ENCODE peak calls at places on chromosome 11, in five cellular contexts. One of them, this sample, is unnamed.

GRCh38 chr11:33256808-33257159 is 397 bp upstream of the HIPK3 start:
- DNase-seq in AG04450: no peak
- DNase-seq in uterus: no peak
- DNase-seq in body of pancreas: no peak
- DNase-seq in upper lobe of right lung: no peak
- DNase-seq in this sample: no peak

GRCh38 chr11:64060861-64061444 is 25.2 kb downstream of the FLRT1 start:
- DNase-seq in AG04450: no peak
- DNase-seq in uterus: peak
- DNase-seq in body of pancreas: no peak
- DNase-seq in upper lobe of right lung: peak
- DNase-seq in this sample: no peak

GRCh38 chr11:123407124-123407995 is 22.7 kb upstream of the GRAMD1B start:
- DNase-seq in AG04450: peak
- DNase-seq in uterus: no peak
- DNase-seq in body of pancreas: peak
- DNase-seq in upper lobe of right lung: no peak
- DNase-seq in this sample: no peak

GRCh38 chr11:133968300-133968699 is 11.5 kb upstream of the IGSF9B start:
- DNase-seq in AG04450: no peak
- DNase-seq in uterus: no peak
- DNase-seq in body of pancreas: no peak
- DNase-seq in upper lobe of right lung: no peak
- DNase-seq in this sample: no peak

GRCh38 chr11:103659138-103659734 is 377.2 kb upstream of the DDI1 start:
- DNase-seq in AG04450: no peak
- DNase-seq in uterus: no peak
- DNase-seq in body of pancreas: no peak
- DNase-seq in upper lobe of right lung: no peak
- DNase-seq in this sample: no peak

GRCh38 chr11:75561426-75562047 is 516 bp upstream of the SERPINH1 start:
- DNase-seq in AG04450: no peak
- DNase-seq in uterus: no peak
- DNase-seq in body of pancreas: no peak
- DNase-seq in upper lobe of right lung: no peak
- DNase-seq in this sample: no peak

GRCh38 chr11:10599388-10600175 is 31.1 kb upstream of the LYVE1 start:
- DNase-seq in AG04450: peak
- DNase-seq in uterus: no peak
- DNase-seq in body of pancreas: no peak
- DNase-seq in upper lobe of right lung: no peak
- DNase-seq in this sample: no peak

GRCh38 chr11:16959528-16960100 is 54.6 kb downstream of the PLEKHA7 start:
- DNase-seq in AG04450: no peak
- DNase-seq in uterus: no peak
- DNase-seq in body of pancreas: no peak
- DNase-seq in upper lobe of right lung: no peak
- DNase-seq in this sample: no peak

GRCh38 chr11:30914143-30914762 is 328.1 kb upstream of the MPPED2 start:
- DNase-seq in AG04450: peak
- DNase-seq in uterus: peak
- DNase-seq in body of pancreas: peak
- DNase-seq in upper lobe of right lung: peak
- DNase-seq in this sample: peak

GRCh38 chr11:34585870-34586654 is 34.8 kb upstream of the EHF start:
- DNase-seq in AG04450: peak
- DNase-seq in uterus: no peak
- DNase-seq in body of pancreas: no peak
- DNase-seq in upper lobe of right lung: no peak
- DNase-seq in this sample: no peak

GRCh38 chr11:119147604-119148333 is 1.1 kb upstream of the ABCG4 start:
- DNase-seq in AG04450: no peak
- DNase-seq in uterus: no peak
- DNase-seq in body of pancreas: no peak
- DNase-seq in upper lobe of right lung: no peak
- DNase-seq in this sample: no peak

GRCh38 chr11:112524808-112525207 is 264.1 kb upstream of the PLET1 start:
- DNase-seq in AG04450: no peak
- DNase-seq in uterus: no peak
- DNase-seq in body of pancreas: peak
- DNase-seq in upper lobe of right lung: no peak
- DNase-seq in this sample: no peak

GRCh38 chr11:18173225-18173866 is 709 bp downstream of the MRGPRX4 start:
- DNase-seq in AG04450: no peak
- DNase-seq in uterus: no peak
- DNase-seq in body of pancreas: no peak
- DNase-seq in upper lobe of right lung: no peak
- DNase-seq in this sample: no peak

GRCh38 chr11:1207451-1208360 is 15.2 kb upstream of the MUC5B start:
- DNase-seq in AG04450: no peak
- DNase-seq in uterus: no peak
- DNase-seq in body of pancreas: peak
- DNase-seq in upper lobe of right lung: peak
- DNase-seq in this sample: no peak

GRCh38 chr11:48024635-48025071 is 44.3 kb downstream of the PTPRJ start:
- DNase-seq in AG04450: no peak
- DNase-seq in uterus: no peak
- DNase-seq in body of pancreas: no peak
- DNase-seq in upper lobe of right lung: no peak
- DNase-seq in this sample: no peak

GRCh38 chr11:69640260-69640994 is 529 bp upstream of the CCND1 start:
- DNase-seq in AG04450: no peak
- DNase-seq in uterus: no peak
- DNase-seq in body of pancreas: no peak
- DNase-seq in upper lobe of right lung: peak
- DNase-seq in this sample: no peak